ENCODE peak calls at places on chromosomes 2 and 18, in six cellular contexts. B is coronary artery, M is prostate gland, K is fibroblast of mammary gland, N is nephron progenitor cell, W is GM10248. J is an unnamed sample.

GRCh38 chr2:217868911-217869334 is 133.9 kb downstream of the TNS1 start:
- DNase-seq in B (no peak), K (peak), N (no peak), M (no peak), W (no peak), J (no peak)

GRCh38 chr2:207311316-207312005 is 145.7 kb upstream of the KLF7 start:
- DNase-seq in M (no peak), B (no peak), N (no peak), W (peak), K (peak), J (peak)

GRCh38 chr2:156321243-156321904 is 11.1 kb downstream of the NR4A2 start:
- DNase-seq in K (no peak), B (no peak), W (no peak), N (no peak), M (no peak), J (peak)

GRCh38 chr2:70901235-70902066 is 34.2 kb upstream of the ATP6V1B1 start:
- DNase-seq in B (no peak), N (peak), W (peak), K (peak), M (no peak), J (no peak)

GRCh38 chr18:79606621-79607331 is 72.8 kb upstream of the CTDP1 start:
- DNase-seq in B (peak), K (no peak), W (no peak), N (no peak), M (no peak), J (no peak)

GRCh38 chr2:117551858-117552257 is 262.6 kb upstream of the DDX18 start:
- DNase-seq in M (no peak), W (no peak), B (no peak), N (no peak), K (no peak), J (no peak)

GRCh38 chr2:240127911-240128607 is 8.0 kb downstream of the COPS9 start:
- DNase-seq in M (no peak), N (no peak), B (peak), K (no peak), W (no peak), J (no peak)

GRCh38 chr2:144522741-144523605 is 3.1 kb upstream of the ZEB2 start:
- DNase-seq in W (no peak), M (no peak), N (peak), B (no peak), K (no peak), J (peak)

GRCh38 chr18:73670536-73670935 is 477.1 kb downstream of the FBXO15 start:
- DNase-seq in W (peak), B (no peak), M (no peak), K (no peak), N (no peak), J (no peak)

GRCh38 chr2:101089942-101090799 is 61.0 kb downstream of the TBC1D8 start:
- DNase-seq in M (no peak), W (no peak), B (no peak), K (no peak), N (no peak), J (no peak)

GRCh38 chr2:71783215-71783614 is 329.9 kb downstream of the DYSF start:
- DNase-seq in N (no peak), M (no peak), B (no peak), W (peak), K (no peak), J (no peak)

GRCh38 chr2:85398426-85399182 is 11.6 kb downstream of the CAPG start:
- DNase-seq in K (no peak), W (no peak), N (no peak), M (no peak), B (no peak), J (no peak)

GRCh38 chr2:25528173-25528572 is 145.2 kb downstream of the DTNB start:
- DNase-seq in K (peak), N (no peak), W (no peak), M (no peak), B (no peak), J (no peak)

GRCh38 chr18:78984941-78985784 is 5.5 kb downstream of the SALL3 start:
- DNase-seq in W (peak), B (no peak), K (peak), M (no peak), N (peak), J (peak)

GRCh38 chr2:20516646-20517341 is 69.9 kb downstream of the RHOB start:
- DNase-seq in B (no peak), N (no peak), K (peak), M (peak), W (peak), J (no peak)

GRCh38 chr2:47002480-47003381 is 87.1 kb upstream of the MCFD2 start:
- DNase-seq in K (no peak), W (no peak), M (no peak), B (no peak), N (peak), J (no peak)

GRCh38 chr2:236871500-236872001 is 214.1 kb upstream of the COPS8 start:
- DNase-seq in B (peak), W (no peak), M (no peak), K (peak), N (no peak), J (no peak)

GRCh38 chr2:152054593-152054992 is 44.3 kb downstream of the CACNB4 start:
- DNase-seq in N (no peak), K (peak), W (no peak), M (no peak), B (no peak), J (no peak)

GRCh38 chr18:31102020-31102684 is at the start of gene DSC2:
- DNase-seq in B (peak), W (peak), K (no peak), N (peak), M (peak), J (no peak)

GRCh38 chr2:28661589-28662001 is 90.0 kb upstream of the PPP1CB start:
- DNase-seq in W (no peak), M (peak), K (peak), N (no peak), B (peak), J (no peak)

GRCh38 chr2:20507166-20507692 is 60.4 kb downstream of the RHOB start:
- DNase-seq in M (no peak), W (peak), K (no peak), B (no peak), N (no peak), J (peak)

DNA sequence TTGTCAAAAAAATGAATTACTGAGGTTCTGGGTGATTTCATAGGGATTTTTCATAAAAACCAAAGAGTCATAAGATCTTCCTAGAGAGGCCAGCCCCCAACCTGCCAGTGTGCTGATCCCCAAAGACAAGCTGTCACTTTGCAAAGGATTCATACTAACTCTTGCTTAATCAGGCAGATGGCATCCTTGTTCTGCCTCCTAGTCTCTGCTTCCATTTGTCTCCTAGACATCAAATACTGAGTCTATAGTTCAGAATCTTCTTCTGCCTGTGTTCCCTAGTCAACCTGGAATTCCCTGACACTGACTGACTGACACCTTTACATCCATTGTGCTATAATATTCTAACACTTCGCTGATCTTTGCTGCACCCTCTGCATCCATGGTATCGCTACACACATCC is 84.9 kb downstream of the SLC8A1 start:
- DNase-seq in N (no peak), M (no peak), B (no peak), W (no peak), K (no peak), J (no peak)
- TF ChIP-seq CTCF in N (no peak), M (no peak), B (no peak), W (no peak), K (no peak), J (no peak)

DNA sequence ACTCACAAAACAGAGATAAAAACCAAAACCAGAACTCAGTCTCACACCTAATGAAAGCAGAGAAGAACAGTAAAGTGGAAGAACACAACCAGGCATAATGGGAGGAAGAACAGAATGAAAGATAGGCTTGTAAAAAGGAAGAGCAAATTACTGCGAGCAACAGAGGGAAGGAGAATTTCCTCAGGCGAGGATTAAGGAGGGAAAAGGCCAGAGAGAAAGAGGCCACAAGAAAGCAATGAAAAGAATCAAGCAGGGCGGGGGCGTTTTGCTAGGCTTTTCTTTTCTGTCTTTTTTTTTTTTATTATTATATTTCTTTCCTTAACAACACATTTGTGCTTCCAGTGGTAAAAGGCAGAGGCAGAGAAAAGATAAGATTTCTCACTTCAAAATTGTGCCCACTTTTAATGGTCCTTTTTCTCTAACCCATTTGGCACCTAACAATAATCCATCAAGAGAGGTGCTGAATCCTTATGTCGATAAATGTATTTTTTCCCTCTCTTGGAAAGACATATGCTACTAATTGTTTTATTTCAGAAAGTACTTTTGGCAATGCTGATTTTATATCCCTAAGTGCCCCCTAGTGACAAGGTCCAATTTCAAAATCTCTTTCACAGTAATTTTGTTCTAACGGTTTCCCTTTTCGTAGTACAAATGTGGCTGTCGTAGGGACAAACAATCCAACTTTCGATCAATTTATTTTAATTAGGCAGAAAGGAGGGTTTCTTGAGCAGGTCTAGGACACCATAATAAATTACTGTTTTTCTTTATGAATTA is 138.7 kb upstream of the AQP4 start:
- DNase-seq in W (no peak), B (no peak), N (no peak), M (no peak), K (peak), J (no peak)
- TF ChIP-seq CTCF in W (peak), B (no peak), N (no peak), M (peak), K (peak), J (no peak)

GRCh38 chr2:203122317-203122998 is 107.8 kb downstream of the NBEAL1 start:
- DNase-seq in B (no peak), N (no peak), K (no peak), W (no peak), M (no peak), J (no peak)
- TF ChIP-seq CTCF in B (no peak), N (no peak), K (no peak), W (peak), M (peak), J (no peak)

GRCh38 chr18:23618862-23619387 is 32.6 kb upstream of the NPC1 start:
- DNase-seq in N (peak), W (peak), K (peak), B (no peak), M (no peak), J (peak)
- TF ChIP-seq CTCF in N (no peak), W (no peak), K (no peak), B (no peak), M (no peak), J (no peak)

DNA sequence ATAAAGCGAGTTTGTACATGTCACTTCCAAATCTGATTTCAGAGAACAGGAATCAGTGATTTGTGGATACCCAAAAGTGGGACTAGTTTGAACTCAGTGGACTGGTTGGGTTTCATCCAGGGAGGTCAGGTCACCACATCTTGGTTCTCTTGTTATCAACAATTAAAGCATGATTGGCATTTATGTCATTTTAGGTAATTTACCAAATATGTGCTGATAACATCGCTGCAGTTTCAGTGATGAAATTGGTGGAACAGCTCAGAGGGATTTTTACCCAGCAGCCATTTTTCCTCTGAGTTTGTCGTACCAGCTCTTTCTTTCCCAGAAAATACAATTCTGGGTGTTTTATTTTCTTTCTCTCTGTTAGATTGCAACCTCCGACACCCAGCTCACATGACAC is 33.4 kb downstream of the TMEM18 start:
- DNase-seq in W (no peak), K (no peak), N (no peak), B (no peak), M (no peak), J (no peak)
- TF ChIP-seq CTCF in W (no peak), K (no peak), N (no peak), B (no peak), M (no peak), J (no peak)